ENCODE peak calls at places on chromosomes 13 and 19, in five cellular contexts. P is MM.1S, A is K562, S is HCT116, V is neural progenitor cell. M is an unnamed sample.
A peak's percentile ranks its signal among the peaks of the same experiment; 100 is the strongest.

GRCh38 chr13:107450931-107451330 is 764.4 kb downstream of the LIG4 start:
- DNase-seq in P (peak; percentile 60), A (no peak), S (no peak), V (no peak), M (no peak)

GRCh38 chr19:37519890-37520289 is 13.2 kb downstream of the ZNF793 start:
- DNase-seq in P (no peak), A (no peak), S (no peak), V (no peak), M (peak; percentile 30)

GRCh38 chr13:100810991-100811390 is 136.4 kb upstream of the TMTC4 start:
- DNase-seq in P (no peak), A (no peak), S (no peak), V (no peak), M (no peak)

GRCh38 chr19:40465025-40465780 is at the start of gene BLVRB:
- DNase-seq in P (peak; percentile 26), A (no peak), S (no peak), V (no peak), M (no peak)

GRCh38 chr19:17306285-17306714 is 628 bp downstream of the MRPL34 start:
- DNase-seq in P (no peak), A (no peak), S (no peak), V (peak; percentile 77), M (no peak)

GRCh38 chr13:83515267-83515666 is 367.0 kb downstream of the SLITRK1 start:
- DNase-seq in P (no peak), A (no peak), S (no peak), V (no peak), M (no peak)

GRCh38 chr13:25292301-25292700 is 5.0 kb upstream of the MTMR6 start:
- DNase-seq in P (peak; percentile 80), A (peak; percentile 22), S (no peak), V (no peak), M (no peak)

GRCh38 chr19:43372462-43372861 is 19.0 kb downstream of the CD177 start:
- DNase-seq in P (no peak), A (no peak), S (no peak), V (no peak), M (no peak)

GRCh38 chr19:4695224-4695731 is 25.1 kb upstream of the MYDGF start:
- DNase-seq in P (no peak), A (no peak), S (no peak), V (no peak), M (no peak)

GRCh38 chr13:26853272-26853818 is 92.8 kb upstream of the GPR12 start:
- DNase-seq in P (no peak), A (no peak), S (no peak), V (no peak), M (no peak)

GRCh38 chr13:30364876-30365275 is 57.4 kb upstream of the UBE2L5 start:
- DNase-seq in P (no peak), A (no peak), S (no peak), V (no peak), M (no peak)

GRCh38 chr19:18439025-18439909 is 1.3 kb upstream of the ISYNA1 start:
- DNase-seq in P (no peak), A (no peak), S (no peak), V (peak; percentile 76), M (peak; percentile 74)

GRCh38 chr19:37655689-37656491 is 625 bp upstream of the ZFP30 start:
- DNase-seq in P (no peak), A (peak; percentile 85), S (peak; percentile 43), V (peak; percentile 92), M (peak; percentile 69)

GRCh38 chr13:53238241-53238640 is 209.6 kb downstream of the OLFM4 start:
- DNase-seq in P (no peak), A (no peak), S (no peak), V (peak; percentile 54), M (no peak)

GRCh38 chr13:44437356-44438233 is 64.0 kb downstream of the SERP2 start:
- DNase-seq in P (peak; percentile 39), A (no peak), S (no peak), V (peak; percentile 47), M (peak; percentile 40)

GRCh38 chr13:37136187-37136586 is 30.7 kb upstream of the CSNK1A1L start:
- DNase-seq in P (no peak), A (no peak), S (no peak), V (no peak), M (no peak)

GRCh38 chr19:33133438-33134031 is 1.6 kb downstream of the WDR88 start:
- DNase-seq in P (no peak), A (no peak), S (no peak), V (peak; percentile 40), M (no peak)

GRCh38 chr19:12156254-12157058 is at the start of gene ZNF625:
- DNase-seq in P (peak; percentile 47), A (no peak), S (no peak), V (peak; percentile 97), M (peak; percentile 81)

GRCh38 chr13:112690242-112690943 is 555 bp downstream of the ATP11A start:
- DNase-seq in P (peak; percentile 37), A (no peak), S (no peak), V (peak; percentile 81), M (peak; percentile 34)

GRCh38 chr19:54448037-54448773 is 794 bp upstream of the LENG8 start:
- DNase-seq in P (peak; percentile 24), A (peak; percentile 69), S (no peak), V (peak; percentile 75), M (peak; percentile 62)

GRCh38 chr13:100108913-100109507 is 20.1 kb downstream of the PCCA start:
- DNase-seq in P (no peak), A (no peak), S (no peak), V (no peak), M (no peak)

GRCh38 chr13:52459668-52460067 is 4.4 kb downstream of the CKAP2 start:
- DNase-seq in P (no peak), A (no peak), S (no peak), V (no peak), M (no peak)

GRCh38 chr13:43766766-43767165 is 20.0 kb downstream of the ENOX1 start:
- DNase-seq in P (no peak), A (no peak), S (no peak), V (no peak), M (no peak)

GRCh38 chr19:36916991-36917390 is 859 bp downstream of the ZNF568 start:
- DNase-seq in P (no peak), A (no peak), S (no peak), V (peak; percentile 11), M (no peak)

GRCh38 chr19:30160996-30161655 is 211.1 kb upstream of the ZNF536 start:
- DNase-seq in P (no peak), A (no peak), S (no peak), V (no peak), M (no peak)

GRCh38 chr13:59088716-59089115 is 1075.0 kb downstream of the DIAPH3 start:
- DNase-seq in P (no peak), A (no peak), S (no peak), V (no peak), M (no peak)

GRCh38 chr19:17309198-17309961 is at the start of gene DDA1:
- DNase-seq in P (peak; percentile 100), A (peak; percentile 92), S (peak; percentile 100), V (peak; percentile 100), M (peak; percentile 98)

GRCh38 chr13:50512602-50513527 is 330.6 kb downstream of the DLEU7 start:
- DNase-seq in P (peak; percentile 80), A (no peak), S (no peak), V (peak; percentile 28), M (no peak)

GRCh38 chr19:16860996-16861395 is 27.8 kb upstream of the F2RL3 start:
- DNase-seq in P (no peak), A (no peak), S (no peak), V (no peak), M (no peak)

GRCh38 chr19:50843205-50843604 is 9.8 kb upstream of the KLK15 start:
- DNase-seq in P (no peak), A (no peak), S (no peak), V (no peak), M (no peak)

GRCh38 chr19:16889883-16890460 is 1.2 kb downstream of the F2RL3 start:
- DNase-seq in P (no peak), A (peak; percentile 63), S (no peak), V (no peak), M (no peak)

GRCh38 chr13:41708648-41709175 is 251.4 kb downstream of the RGCC start:
- DNase-seq in P (no peak), A (no peak), S (no peak), V (no peak), M (no peak)

GRCh38 chr19:7550987-7551761 is 15.7 kb downstream of the PNPLA6 start:
- DNase-seq in P (peak; percentile 89), A (peak; percentile 89), S (peak; percentile 85), V (peak; percentile 97), M (no peak)

GRCh38 chr13:28531195-28531955 is 36.4 kb upstream of the FLT1 start:
- DNase-seq in P (no peak), A (no peak), S (no peak), V (peak; percentile 79), M (no peak)
- TF ChIP-seq EZH2 in P (no peak), A (no peak), S (no peak), V (peak; percentile 82), M (no peak)

GRCh38 chr19:35791814-35792279 is 16.5 kb downstream of the ARHGAP33 start:
- DNase-seq in P (no peak), A (no peak), S (no peak), V (no peak), M (no peak)
- TF ChIP-seq EZH2 in P (no peak), A (no peak), S (no peak), V (no peak), M (no peak)

DNA sequence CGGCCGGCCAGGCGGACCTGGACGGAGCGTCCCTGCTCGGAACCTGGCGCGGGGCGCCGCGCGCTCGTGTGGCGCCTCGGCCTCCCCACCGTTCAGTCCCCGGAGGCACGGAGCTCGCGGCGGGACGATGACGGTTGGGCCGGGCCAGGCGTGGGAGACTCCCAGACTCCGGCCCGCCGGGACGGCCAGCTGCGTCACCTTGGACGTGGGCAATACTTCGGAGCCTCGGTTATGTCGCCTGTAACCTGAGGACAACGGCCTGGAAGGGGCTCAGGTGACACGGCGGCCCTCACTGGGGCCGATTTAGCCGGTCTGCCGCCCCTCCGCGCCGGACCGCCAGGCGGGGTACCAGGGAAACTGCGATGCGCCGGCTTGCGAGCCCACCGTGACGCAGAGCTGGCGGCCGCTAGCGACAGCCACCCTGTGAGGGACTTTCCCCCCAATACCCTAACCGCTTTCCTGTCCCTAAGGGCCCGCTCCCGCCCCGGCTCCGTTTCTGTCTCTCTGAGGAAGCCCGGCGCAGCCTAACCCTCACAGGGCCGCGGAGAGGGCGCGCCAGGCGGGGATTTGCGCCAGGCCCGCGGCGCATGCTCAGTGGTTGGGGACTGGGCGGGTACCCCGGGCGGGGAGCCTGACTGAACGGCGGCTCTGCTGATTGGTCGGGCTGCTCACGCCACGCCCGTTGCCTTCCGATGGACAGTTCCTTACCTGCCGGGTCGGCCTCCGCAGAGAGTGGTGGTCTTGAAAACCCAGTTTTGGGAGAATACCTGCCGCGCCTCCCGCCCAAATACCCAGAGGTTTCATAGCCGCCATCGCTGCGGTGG is 109.5 kb upstream of the DOCK9 start:
- DNase-seq in P (peak; percentile 94), A (peak; percentile 91), S (peak; percentile 71), V (peak; percentile 94), M (peak; percentile 85)
- TF ChIP-seq EZH2 in P (no peak), A (no peak), S (no peak), V (peak; percentile 24), M (no peak)

GRCh38 chr19:1761528-1762242 is 8.4 kb downstream of the ONECUT3 start:
- DNase-seq in P (no peak), A (no peak), S (no peak), V (no peak), M (no peak)

GRCh38 chr19:1765182-1765903 is 12.0 kb downstream of the ONECUT3 start:
- DNase-seq in P (no peak), A (no peak), S (no peak), V (no peak), M (no peak)

GRCh38 chr19:1764293-1764683 is 11.0 kb downstream of the ONECUT3 start:
- DNase-seq in P (no peak), A (no peak), S (no peak), V (no peak), M (no peak)

GRCh38 chr19:1762243-1763140 is 9.2 kb downstream of the ONECUT3 start:
- DNase-seq in P (no peak), A (no peak), S (no peak), V (no peak), M (no peak)

GRCh38 chr19:1763648-1764292 is 10.5 kb downstream of the ONECUT3 start:
- DNase-seq in P (no peak), A (no peak), S (no peak), V (no peak), M (no peak)
- TF ChIP-seq EZH2 in P (no peak), A (no peak), S (no peak), V (peak; percentile 80), M (no peak)

M was measured in PC-9.